ENCODE peak calls at places on chromosomes 1 and 21, in four cellular contexts. One of them, this sample, is unnamed.

GRCh38 chr1:180133193-180133592 is 21.5 kb upstream of the QSOX1 start:
- DNase-seq in tibial nerve: no peak
- DNase-seq in activated naive CD4-positive, alpha-beta T cell: no peak
- DNase-seq in psoas muscle: no peak
- DNase-seq in this sample: no peak

GRCh38 chr1:2643414-2644077 is 10.7 kb upstream of the MMEL1 start:
- DNase-seq in tibial nerve: no peak
- DNase-seq in activated naive CD4-positive, alpha-beta T cell: no peak
- DNase-seq in psoas muscle: peak; percentile 33
- DNase-seq in this sample: no peak

GRCh38 chr21:31366825-31367224 is 22.8 kb upstream of the TIAM1 start:
- DNase-seq in psoas muscle: no peak
- DNase-seq in tibial nerve: no peak
- DNase-seq in activated naive CD4-positive, alpha-beta T cell: no peak
- DNase-seq in this sample: no peak

GRCh38 chr1:186984959-186985358 is 156.2 kb downstream of the PLA2G4A start:
- DNase-seq in tibial nerve: no peak
- DNase-seq in psoas muscle: no peak
- DNase-seq in activated naive CD4-positive, alpha-beta T cell: no peak
- DNase-seq in this sample: peak; percentile 8

GRCh38 chr1:25103180-25103790 is 129.0 kb downstream of the SYF2 start:
- DNase-seq in psoas muscle: no peak
- DNase-seq in tibial nerve: no peak
- DNase-seq in activated naive CD4-positive, alpha-beta T cell: no peak
- DNase-seq in this sample: peak; percentile 33

GRCh38 chr1:152034654-152035405 is 2.0 kb downstream of the S100A11 start:
- DNase-seq in activated naive CD4-positive, alpha-beta T cell: no peak
- DNase-seq in tibial nerve: peak; percentile 43
- DNase-seq in psoas muscle: no peak
- DNase-seq in this sample: peak; percentile 92

GRCh38 chr1:179090923-179091322 is 9.1 kb downstream of the TOR3A start:
- DNase-seq in psoas muscle: no peak
- DNase-seq in tibial nerve: no peak
- DNase-seq in activated naive CD4-positive, alpha-beta T cell: no peak
- DNase-seq in this sample: no peak

GRCh38 chr1:89918127-89918793 is 76.7 kb upstream of the ZNF326 start:
- DNase-seq in tibial nerve: no peak
- DNase-seq in activated naive CD4-positive, alpha-beta T cell: no peak
- DNase-seq in psoas muscle: no peak
- DNase-seq in this sample: no peak

GRCh38 chr1:183205196-183205781 is 19.2 kb downstream of the LAMC2 start:
- DNase-seq in psoas muscle: no peak
- DNase-seq in activated naive CD4-positive, alpha-beta T cell: no peak
- DNase-seq in tibial nerve: peak; percentile 45
- DNase-seq in this sample: no peak

GRCh38 chr1:159122005-159122621 is 45.5 kb upstream of the AIM2 start:
- DNase-seq in activated naive CD4-positive, alpha-beta T cell: no peak
- DNase-seq in psoas muscle: no peak
- DNase-seq in tibial nerve: no peak
- DNase-seq in this sample: no peak

GRCh38 chr1:41360074-41361027 is 883 bp upstream of the FOXO6 start:
- DNase-seq in tibial nerve: no peak
- DNase-seq in psoas muscle: no peak
- DNase-seq in activated naive CD4-positive, alpha-beta T cell: no peak
- DNase-seq in this sample: peak; percentile 73

GRCh38 chr1:227192163-227192562 is 126.1 kb downstream of the CDC42BPA start:
- DNase-seq in activated naive CD4-positive, alpha-beta T cell: no peak
- DNase-seq in psoas muscle: peak; percentile 76
- DNase-seq in tibial nerve: no peak
- DNase-seq in this sample: no peak

GRCh38 chr1:35451125-35451528 is 106.1 kb downstream of the KIAA0319L start:
- DNase-seq in tibial nerve: peak; percentile 96
- DNase-seq in activated naive CD4-positive, alpha-beta T cell: peak; percentile 49
- DNase-seq in psoas muscle: peak; percentile 89
- DNase-seq in this sample: peak; percentile 83

This sample was measured in ELF-1.